ENCODE peak calls at places on chromosome 4, in five cellular contexts. T, Q, P, F and J are unnamed samples. For H3K36me3, the result is how much of the 10 kb centered on the place peaks cover.

GRCh38 chr4:173656898-173657297 is 126.9 kb upstream of the HAND2 start:
- DNase-seq in P (no peak), T (no peak), Q (no peak), F (no peak), J (no peak)

GRCh38 chr4:83356899-83357661 is 22.4 kb upstream of the HPSE start:
- DNase-seq in Q (peak), F (no peak), P (no peak), T (no peak), J (no peak)

GRCh38 chr4:177107288-177107901 is 202.3 kb upstream of the NEIL3 start:
- DNase-seq in P (no peak), Q (no peak), F (no peak), T (no peak), J (no peak)

GRCh38 chr4:153785830-153786721 is 2.8 kb downstream of the SFRP2 start:
- DNase-seq in F (no peak), Q (peak), T (no peak), P (no peak), J (no peak)

GRCh38 chr4:169099775-169100180 is 89.7 kb upstream of the CBR4 start:
- DNase-seq in T (no peak), F (no peak), P (peak), Q (no peak), J (peak)

GRCh38 chr4:53622739-53623151 is 31.5 kb upstream of the LNX1 start:
- DNase-seq in P (no peak), T (no peak), F (no peak), Q (no peak), J (no peak)

GRCh38 chr4:147056951-147057630 is 111.4 kb upstream of the TTC29 start:
- DNase-seq in F (no peak), Q (peak), P (no peak), T (no peak), J (no peak)

GRCh38 chr4:26441110-26441509 is 49.2 kb downstream of the CCKAR start:
- DNase-seq in P (no peak), Q (no peak), T (no peak), F (no peak), J (no peak)

GRCh38 chr4:17517664-17518063 is 2.7 kb downstream of the CLRN2 start:
- DNase-seq in Q (no peak), T (no peak), F (no peak), P (no peak), J (no peak)

GRCh38 chr4:7626551-7626950 is 191.8 kb upstream of the PSAPL1 start:
- DNase-seq in P (no peak), F (no peak), Q (no peak), T (no peak), J (no peak)

GRCh38 chr4:158157412-158157811 is 15.4 kb downstream of the GASK1B start:
- DNase-seq in P (no peak), F (no peak), Q (no peak), T (no peak), J (no peak)

GRCh38 chr4:35754047-35754446 is 490.3 kb downstream of the ARAP2 start:
- DNase-seq in F (no peak), T (no peak), P (no peak), Q (no peak), J (no peak)

GRCh38 chr4:31148990-31149389 is 428.8 kb downstream of the PCDH7 start:
- DNase-seq in T (no peak), Q (no peak), P (no peak), F (no peak), J (no peak)

GRCh38 chr4:41594439-41594838 is 56.5 kb downstream of the LIMCH1 start:
- DNase-seq in T (no peak), Q (no peak), P (peak), F (no peak), J (peak)

GRCh38 chr4:8140915-8141314 is 17.7 kb downstream of the ABLIM2 start:
- DNase-seq in P (no peak), T (no peak), Q (no peak), F (no peak), J (no peak)

GRCh38 chr4:73976217-73976616 is 5.6 kb downstream of the PF4 start:
- DNase-seq in Q (no peak), P (no peak), T (no peak), F (no peak), J (no peak)

GRCh38 chr4:68606240-68606639 is 30.1 kb upstream of the UGT2B17 start:
- DNase-seq in P (no peak), T (no peak), Q (no peak), F (no peak), J (no peak)

GRCh38 chr4:83757121-83757621 is 221.3 kb downstream of the GPAT3 start:
- DNase-seq in Q (peak), T (no peak), P (no peak), F (no peak), J (no peak)

GRCh38 chr4:175346381-175346780 is 428.2 kb downstream of the ADAM29 start:
- DNase-seq in Q (peak), P (no peak), T (no peak), F (no peak), J (no peak)

GRCh38 chr4:7772708-7773385 is 166.8 kb downstream of the AFAP1 start:
- DNase-seq in P (peak), Q (no peak), F (peak), T (peak), J (peak)

GRCh38 chr4:146633471-146633800 is 5.3 kb upstream of the POU4F2 start:
- DNase-seq in T (no peak), F (no peak), Q (no peak), P (no peak), J (no peak)

GRCh38 chr4:183303278-183303677 is 16.8 kb downstream of the CLDN22 start:
- DNase-seq in F (no peak), P (no peak), T (no peak), Q (no peak), J (no peak)
- H3K36me3 ChIP-seq in F (under half), P (under half), T (under half), Q (under half), J (under half)

GRCh38 chr4:14985843-14986242 is 16.4 kb upstream of the CPEB2 start:
- DNase-seq in F (no peak), T (no peak), P (no peak), Q (no peak), J (no peak)
- H3K36me3 ChIP-seq in F (under half), T (under half), P (under half), Q (under half), J (under half)

GRCh38 chr4:170139764-170140163 is 50.0 kb upstream of the AADAT start:
- DNase-seq in F (no peak), P (no peak), T (no peak), Q (peak), J (no peak)
- H3K36me3 ChIP-seq in F (under half), P (under half), T (under half), Q (under half), J (under half)

DNA sequence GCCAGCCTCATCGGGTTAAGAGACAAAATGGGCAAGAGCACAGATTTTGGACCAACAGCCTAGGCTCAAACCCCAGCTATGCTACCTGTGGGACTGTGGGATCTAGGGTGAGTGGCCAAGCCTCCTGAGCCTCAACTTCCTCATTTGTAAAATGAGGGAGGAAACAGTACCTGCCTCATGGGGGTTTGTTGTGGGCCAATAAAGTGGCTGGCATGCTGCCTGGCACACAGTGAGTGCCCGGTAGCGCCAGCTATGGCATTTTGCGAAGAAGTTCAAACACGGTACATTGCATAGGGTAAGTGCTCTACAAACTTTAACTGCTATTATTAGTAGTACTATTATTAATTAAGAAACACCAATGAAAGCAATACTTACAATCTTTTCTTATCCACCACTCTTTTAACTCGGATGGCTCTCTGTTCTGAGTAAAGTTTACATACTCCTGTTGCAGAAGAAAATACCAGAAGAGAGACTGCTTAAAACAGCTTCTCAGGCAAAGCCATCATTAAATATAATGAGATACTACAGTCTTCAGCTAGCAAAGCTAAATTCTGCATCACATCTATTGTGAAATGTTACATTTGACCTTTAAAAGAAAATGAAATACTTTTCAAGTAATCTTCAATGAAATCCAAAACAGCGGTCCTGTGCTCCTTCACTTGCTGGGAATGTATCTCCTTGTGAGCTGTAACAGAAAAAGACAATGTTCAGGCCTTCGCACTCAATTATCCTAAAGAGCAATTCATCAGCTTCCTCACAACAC is 70.1 kb downstream of the NSG1 start:
- DNase-seq in Q (no peak), F (no peak), T (no peak), P (no peak), J (no peak)
- H3K36me3 ChIP-seq in Q (under half), F (half or more), T (under half), P (under half), J (under half)

GRCh38 chr4:878796-879729 is 53.1 kb downstream of the GAK start:
- DNase-seq in F (no peak), P (no peak), T (no peak), Q (no peak), J (no peak)
- H3K36me3 ChIP-seq in F (half or more), P (under half), T (under half), Q (under half), J (under half)

DNA sequence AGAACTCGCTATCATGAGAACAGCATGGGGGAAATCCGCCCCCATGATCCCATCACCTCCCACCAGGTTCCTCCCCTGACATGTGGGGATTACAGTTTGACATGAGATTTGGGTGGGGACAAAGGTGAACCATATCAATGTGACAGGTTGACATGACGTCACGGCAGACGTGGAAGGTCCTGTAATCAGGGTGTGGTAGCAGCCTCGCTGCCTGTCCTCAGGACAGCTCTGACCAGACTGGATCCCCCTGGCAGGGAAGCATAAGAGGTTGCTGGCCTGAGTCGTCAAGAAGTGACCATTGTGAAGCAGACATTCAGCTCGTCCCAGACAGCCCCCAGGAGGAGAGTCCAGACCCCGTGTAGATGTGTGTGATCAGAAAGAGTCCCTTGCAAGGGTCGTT is 104.6 kb downstream of the TNIP2 start:
- DNase-seq in F (peak), T (no peak), P (no peak), Q (no peak), J (peak)
- H3K36me3 ChIP-seq in F (half or more), T (under half), P (under half), Q (under half), J (under half)

GRCh38 chr4:2716236-2716635 is 39.9 kb downstream of the TNIP2 start:
- DNase-seq in Q (no peak), T (no peak), P (no peak), F (no peak), J (no peak)

GRCh38 chr4:2713337-2713736 is 42.8 kb downstream of the TNIP2 start:
- DNase-seq in Q (no peak), T (no peak), F (no peak), P (no peak), J (no peak)

GRCh38 chr4:2715426-2715825 is 40.7 kb downstream of the TNIP2 start:
- DNase-seq in T (no peak), P (no peak), F (no peak), Q (no peak), J (no peak)

GRCh38 chr4:2714071-2714770 is 41.9 kb downstream of the TNIP2 start:
- DNase-seq in F (no peak), Q (no peak), P (peak), T (no peak), J (no peak)

GRCh38 chr4:2714918-2715317 is 41.2 kb downstream of the TNIP2 start:
- DNase-seq in P (no peak), Q (no peak), F (no peak), T (no peak), J (no peak)
- H3K36me3 ChIP-seq in P (under half), Q (under half), F (under half), T (under half), J (under half)